ENCODE peak calls at places on chromosomes 2 and 18, in seven cellular contexts. R is NCI-H2081, K is GM03348, Z is GM13976, O is AG08396, C is activated B cell treated with CpG ODN at 0.5 μM for 24 hours, L is EL. T is an unnamed sample.

GRCh38 chr2:40043641-40044040 is 264.6 kb upstream of the THUMPD2 start:
- DNase-seq in R (no peak), K (no peak), Z (no peak), O (no peak), C (no peak), L (no peak), T (no peak)

GRCh38 chr2:42765686-42766085 is 1.8 kb upstream of the OXER1 start:
- DNase-seq in R (no peak), K (no peak), Z (no peak), O (no peak), C (no peak), L (no peak), T (no peak)

GRCh38 chr18:44682871-44683221 is 2.2 kb downstream of the SETBP1 start:
- DNase-seq in R (peak), K (no peak), Z (no peak), O (no peak), C (no peak), L (no peak), T (no peak)

GRCh38 chr2:238415036-238415764 is 11.5 kb upstream of the ASB1 start:
- DNase-seq in R (peak), K (no peak), Z (no peak), O (no peak), C (no peak), L (no peak), T (peak)

GRCh38 chr2:128812183-128812940 is 493.7 kb upstream of the HS6ST1 start:
- DNase-seq in R (no peak), K (no peak), Z (no peak), O (no peak), C (no peak), L (no peak), T (no peak)

GRCh38 chr18:9809686-9810085 is 76.1 kb upstream of the TXNDC2 start:
- DNase-seq in R (no peak), K (no peak), Z (no peak), O (no peak), C (no peak), L (no peak), T (no peak)

GRCh38 chr2:120622886-120623753 is 112.5 kb upstream of the GLI2 start:
- DNase-seq in R (no peak), K (no peak), Z (no peak), O (no peak), C (no peak), L (no peak), T (no peak)

GRCh38 chr2:83006991-83007390 is 1452.1 kb downstream of the SUCLG1 start:
- DNase-seq in R (no peak), K (peak), Z (no peak), O (no peak), C (no peak), L (peak), T (no peak)

GRCh38 chr2:20343128-20343527 is 7.5 kb downstream of the PUM2 start:
- DNase-seq in R (no peak), K (no peak), Z (no peak), O (no peak), C (no peak), L (peak), T (peak)

GRCh38 chr2:156087875-156088274 is 244.6 kb downstream of the NR4A2 start:
- DNase-seq in R (peak), K (no peak), Z (no peak), O (no peak), C (no peak), L (peak), T (no peak)

GRCh38 chr2:127671557-127672302 is 3.6 kb downstream of the LIMS2 start:
- DNase-seq in R (no peak), K (no peak), Z (no peak), O (no peak), C (no peak), L (no peak), T (no peak)

GRCh38 chr2:29834036-29834540 is 87.3 kb downstream of the ALK start:
- DNase-seq in R (no peak), K (no peak), Z (no peak), O (no peak), C (no peak), L (no peak), T (no peak)

GRCh38 chr2:177334940-177335543 is 57.5 kb upstream of the AGPS start:
- DNase-seq in R (peak), K (peak), Z (peak), O (no peak), C (no peak), L (peak), T (no peak)

GRCh38 chr2:96344011-96344410 is 8.4 kb downstream of the NCAPH start:
- DNase-seq in R (no peak), K (no peak), Z (peak), O (no peak), C (no peak), L (no peak), T (no peak)

GRCh38 chr2:121955313-121956211 is 200.1 kb downstream of the TSN start:
- DNase-seq in R (peak), K (no peak), Z (no peak), O (no peak), C (no peak), L (no peak), T (no peak)

GRCh38 chr2:37090019-37090477 is 5.7 kb downstream of the GPATCH11 start:
- DNase-seq in R (no peak), K (no peak), Z (peak), O (no peak), C (no peak), L (no peak), T (no peak)

T was measured in NK-92 treated with Interleukin-12 subunit alpha and Interleukin-12 subunit beta, amount 100 ng/mL, for 24 hours.